ENCODE peak calls at places on chromosomes 4 and X, in seven cellular contexts. O is neural progenitor cell, W is ovary, V is PC-3, C is heart right ventricle, R is A549, M is astrocyte. D is an unnamed sample.

GRCh38 chrX:109714340-109714958 is 18.6 kb downstream of the ACSL4 start:
- DNase-seq in O (no peak), W (no peak), V (peak; percentile 84), C (no peak), R (peak; percentile 53), M (peak; percentile 78), D (no peak)

GRCh38 chr4:181536196-181536746 is 706.9 kb upstream of the TENM3 start:
- DNase-seq in O (no peak), W (no peak), V (no peak), C (no peak), R (no peak), M (no peak), D (no peak)

GRCh38 chr4:121108557-121108956 is 36.2 kb upstream of the NDNF start:
- DNase-seq in O (no peak), W (no peak), V (no peak), C (no peak), R (no peak), M (no peak), D (no peak)

GRCh38 chr4:107876096-107876495 is 51.4 kb downstream of the SGMS2 start:
- DNase-seq in O (no peak), W (no peak), V (no peak), C (no peak), R (no peak), M (no peak), D (no peak)

GRCh38 chrX:45134303-45134702 is 66.4 kb downstream of the DIPK2B start:
- DNase-seq in O (no peak), W (peak; percentile 22), V (no peak), C (peak; percentile 44), R (no peak), M (no peak), D (peak; percentile 43)

GRCh38 chrX:150690126-150690525 is 3.1 kb upstream of the MTMR1 start:
- DNase-seq in O (no peak), W (no peak), V (peak; percentile 95), C (no peak), R (peak; percentile 41), M (peak; percentile 93), D (no peak)

GRCh38 chr4:52936729-52937128 is 74.6 kb downstream of the RASL11B start:
- DNase-seq in O (no peak), W (no peak), V (no peak), C (no peak), R (no peak), M (no peak), D (no peak)

GRCh38 chrX:153934473-153935325 is at the start of gene NAA10:
- DNase-seq in O (peak; percentile 89), W (peak; percentile 82), V (peak; percentile 83), C (peak; percentile 75), R (peak; percentile 72), M (peak; percentile 45), D (peak; percentile 76)

GRCh38 chrX:47191331-47191730 is 2.3 kb upstream of the UBA1 start:
- DNase-seq in O (peak; percentile 58), W (no peak), V (peak; percentile 44), C (no peak), R (no peak), M (no peak), D (no peak)

GRCh38 chrX:15350329-15350996 is 15.1 kb upstream of the PIGA start:
- DNase-seq in O (peak; percentile 75), W (no peak), V (no peak), C (no peak), R (no peak), M (no peak), D (no peak)

GRCh38 chr4:159075531-159075932 is 27.3 kb upstream of the RAPGEF2 start:
- DNase-seq in O (no peak), W (no peak), V (peak; percentile 41), C (no peak), R (no peak), M (peak; percentile 34), D (no peak)

GRCh38 chr4:155761916-155762315 is 3.1 kb downstream of the GUCY1B1 start:
- DNase-seq in O (peak; percentile 73), W (no peak), V (no peak), C (no peak), R (no peak), M (no peak), D (no peak)

GRCh38 chr4:58063761-58064160 is 953.6 kb upstream of the IGFBP7 start:
- DNase-seq in O (no peak), W (no peak), V (no peak), C (no peak), R (no peak), M (no peak), D (no peak)

GRCh38 chr4:58064618-58065017 is 954.4 kb upstream of the IGFBP7 start:
- DNase-seq in O (no peak), W (no peak), V (no peak), C (no peak), R (no peak), M (no peak), D (no peak)

DNA sequence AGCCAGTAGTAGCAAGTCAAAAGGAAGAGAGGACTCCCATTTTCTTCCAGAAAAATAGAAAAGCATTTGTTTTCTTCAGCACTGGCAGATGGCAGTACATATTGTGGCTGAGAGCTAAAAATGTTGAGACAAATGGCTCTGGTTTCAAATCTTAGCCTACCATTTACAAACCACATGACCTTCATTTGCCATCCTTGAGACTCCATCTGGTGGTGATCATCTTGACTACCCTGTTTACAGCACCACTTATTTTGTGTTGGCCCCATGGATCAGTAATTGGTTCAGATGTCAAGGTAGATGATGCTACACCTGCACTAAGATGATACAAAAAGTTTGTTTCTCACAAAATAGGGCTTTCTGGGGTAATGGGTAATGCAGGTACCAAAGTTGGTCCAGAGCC is 951.8 kb upstream of the IGFBP7 start:
- DNase-seq in O (peak; percentile 3), W (no peak), V (peak; percentile 4), C (no peak), R (peak; percentile 4), M (no peak), D (no peak)
- TF ChIP-seq CTCF in O (peak; percentile 27), W (no peak), V (peak; percentile 32), C (peak; percentile 37), R (no peak), M (no peak), D (peak; percentile 28)

GRCh38 chr4:184464759-184465454 is 9.4 kb downstream of the IRF2 start:
- DNase-seq in O (no peak), W (no peak), V (no peak), C (no peak), R (no peak), M (no peak), D (no peak)
- H3K4me1 ChIP-seq in O (peaks cover 23% of the 10 kb centered on the region), W (peaks cover 14% of the 10 kb centered on the region), V (no peaks in the 10 kb centered on the region), C (peaks cover 68% of the 10 kb centered on the region), R (no peaks in the 10 kb centered on the region), M (no peaks in the 10 kb centered on the region), D (peaks cover 84% of the 10 kb centered on the region)

GRCh38 chrX:103396660-103397059 is 20.3 kb downstream of the BEX3 start:
- DNase-seq in O (no peak), W (no peak), V (no peak), C (no peak), R (no peak), M (no peak), D (no peak)
- TF ChIP-seq CTCF in O (no peak), W (no peak), V (no peak), C (no peak), R (no peak), M (no peak), D (no peak)

GRCh38 chr4:2757426-2757825 is 1.3 kb upstream of the TNIP2 start:
- DNase-seq in O (no peak), W (no peak), V (no peak), C (no peak), R (no peak), M (no peak), D (no peak)
- H3K4me1 ChIP-seq in O (peaks cover 4% of the 10 kb centered on the region), W (peaks cover 10% of the 10 kb centered on the region), V (peaks cover 6% of the 10 kb centered on the region), C (peaks cover 32% of the 10 kb centered on the region), R (peaks cover 24% of the 10 kb centered on the region), M (peaks cover 9% of the 10 kb centered on the region), D (peaks cover 39% of the 10 kb centered on the region)

GRCh38 chr4:154348657-154349056 is 142.9 kb downstream of the DCHS2 start:
- DNase-seq in O (no peak), W (no peak), V (no peak), C (no peak), R (no peak), M (no peak), D (no peak)
- TF ChIP-seq CTCF in O (peak; percentile 25), W (no peak), V (peak; percentile 26), C (no peak), R (no peak), M (no peak), D (no peak)

DNA sequence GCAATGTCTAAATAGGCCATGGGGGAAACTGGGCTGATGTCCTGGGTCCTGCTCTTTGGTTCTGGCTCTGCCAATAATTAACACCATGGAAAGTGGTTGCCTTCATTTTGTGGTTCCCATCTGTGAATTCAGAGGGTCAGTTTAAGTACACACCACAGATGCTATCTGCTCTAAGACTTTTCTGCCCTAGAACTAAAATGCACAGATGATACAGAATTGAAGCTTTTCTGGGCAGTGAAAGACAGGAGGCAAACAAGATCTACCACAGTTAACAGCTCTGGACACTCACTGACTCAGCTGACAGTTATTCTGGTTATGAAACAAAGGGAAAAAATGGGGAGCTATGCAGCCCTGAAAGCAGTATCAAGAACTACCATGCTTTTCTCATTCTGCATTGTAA is 37.3 kb downstream of the APBB2 start:
- DNase-seq in O (no peak), W (no peak), V (peak; percentile 61), C (no peak), R (peak; percentile 16), M (peak; percentile 83), D (no peak)
- H3K4me1 ChIP-seq in O (no peaks in the 10 kb centered on the region), W (peaks cover 12% of the 10 kb centered on the region), V (peaks cover 43% of the 10 kb centered on the region), C (peaks cover 35% of the 10 kb centered on the region), R (peaks cover 45% of the 10 kb centered on the region), M (peaks cover 43% of the 10 kb centered on the region), D (peaks cover 56% of the 10 kb centered on the region)

DNA sequence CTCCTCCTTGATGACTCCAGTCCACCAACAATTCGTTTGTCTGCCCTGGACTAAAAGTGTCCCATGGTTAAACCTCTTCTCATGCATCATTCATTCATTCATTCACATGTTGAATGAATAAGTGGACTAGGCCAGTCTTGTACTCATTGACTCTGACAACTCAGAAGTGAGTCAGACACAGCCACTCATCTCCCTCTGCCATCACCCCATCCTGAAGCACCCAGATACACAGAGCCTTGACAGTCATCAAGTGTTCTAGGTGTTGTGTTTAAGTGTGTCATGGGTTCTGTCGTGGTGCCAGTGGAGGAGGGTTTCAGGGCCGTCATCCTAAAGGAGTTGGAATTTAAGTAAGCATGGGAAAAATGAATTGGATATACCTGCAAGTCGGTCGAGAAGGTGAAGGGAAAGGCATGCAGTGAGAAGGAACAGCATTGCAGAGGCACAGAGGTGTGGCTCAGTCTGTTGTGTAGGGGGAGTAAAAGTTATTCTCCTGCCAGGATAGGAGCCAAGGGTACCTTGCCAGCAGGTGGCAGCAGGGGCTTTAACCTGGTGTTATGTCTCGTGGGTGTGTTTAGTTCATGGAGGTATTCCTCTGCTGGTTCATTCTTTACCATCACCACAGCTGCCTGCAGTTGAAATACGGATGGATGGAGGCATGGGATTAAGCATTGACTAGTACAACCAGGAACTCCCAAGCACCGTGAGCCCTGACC is 18.3 kb downstream of the MAGED2 start:
- DNase-seq in O (no peak), W (no peak), V (peak; percentile 41), C (no peak), R (peak; percentile 5), M (no peak), D (no peak)
- TF ChIP-seq CTCF in O (peak; percentile 14), W (no peak), V (peak; percentile 34), C (no peak), R (no peak), M (no peak), D (no peak)